ENCODE peak calls at places on chromosomes 3 and 15, in seven cellular contexts. W, R, L, Z, J, N and D are unnamed samples.

GRCh38 chr3:64003589-64003988 is 19.7 kb downstream of the PSMD6 start:
- DNase-seq in Z (no peak), J (no peak), R (no peak), N (no peak), W (no peak), L (no peak), D (no peak)

GRCh38 chr3:25096536-25096935 is 331.5 kb upstream of the RARB start:
- DNase-seq in L (no peak), W (no peak), R (no peak), J (no peak), Z (no peak), N (no peak), D (no peak)

GRCh38 chr15:43226436-43227305 is 5.9 kb upstream of the EPB42 start:
- DNase-seq in L (no peak), N (no peak), J (no peak), R (no peak), Z (no peak), W (no peak), D (no peak)

GRCh38 chr3:127233371-127233770 is 40.4 kb downstream of the PRR23E start:
- DNase-seq in L (no peak), R (no peak), Z (no peak), N (no peak), J (no peak), W (no peak), D (no peak)

GRCh38 chr15:83762367-83762766 is 108.4 kb downstream of the ADAMTSL3 start:
- DNase-seq in L (no peak), J (no peak), Z (no peak), W (no peak), N (no peak), R (no peak), D (no peak)

GRCh38 chr3:179082416-179082815 is 10.8 kb upstream of the ZMAT3 start:
- DNase-seq in R (no peak), Z (no peak), N (no peak), W (no peak), L (no peak), J (no peak), D (no peak)

GRCh38 chr3:32243519-32243918 is 5.0 kb downstream of the CMTM8 start:
- DNase-seq in N (no peak), Z (no peak), J (no peak), R (no peak), L (no peak), W (no peak), D (no peak)

GRCh38 chr15:89954541-89954940 is 41.8 kb upstream of the ARPIN start:
- DNase-seq in R (no peak), Z (no peak), L (no peak), N (no peak), J (no peak), W (no peak), D (no peak)

GRCh38 chr15:64640146-64640868 is 135.1 kb downstream of the RBPMS2 start:
- DNase-seq in L (no peak), J (no peak), Z (no peak), N (no peak), W (no peak), R (no peak), D (no peak)

GRCh38 chr15:60791216-60791615 is 312.3 kb upstream of the ICE2 start:
- DNase-seq in N (no peak), W (no peak), J (no peak), R (no peak), Z (no peak), L (no peak), D (no peak)

GRCh38 chr3:21902956-21903355 is 151.9 kb upstream of the ZNF385D start:
- DNase-seq in R (no peak), Z (no peak), N (no peak), J (no peak), W (no peak), L (no peak), D (no peak)

GRCh38 chr15:63985221-63986184 is 60.8 kb downstream of the DAPK2 start:
- DNase-seq in L (peak; percentile 26), W (no peak), N (no peak), Z (no peak), J (peak; percentile 51), R (no peak), D (no peak)

GRCh38 chr3:36992806-36993325 is at the start of gene EPM2AIP1:
- DNase-seq in W (no peak), L (no peak), N (no peak), R (no peak), J (no peak), Z (no peak), D (peak; percentile 98)

GRCh38 chr3:23385327-23385726 is 182.2 kb downstream of the UBE2E2 start:
- DNase-seq in L (peak; percentile 21), N (no peak), J (no peak), R (no peak), W (no peak), Z (no peak), D (no peak)

GRCh38 chr3:101810023-101810415 is 31.0 kb downstream of the NXPE3 start:
- DNase-seq in J (no peak), W (no peak), Z (no peak), L (no peak), R (no peak), N (no peak), D (no peak)

GRCh38 chr15:59203026-59203425 is 3.6 kb upstream of the LDHAL6B start:
- DNase-seq in Z (no peak), R (no peak), J (no peak), N (no peak), W (no peak), L (no peak), D (no peak)

GRCh38 chr15:79635897-79636596 is 203.9 kb downstream of the MINAR1 start:
- DNase-seq in N (no peak), W (no peak), L (no peak), R (no peak), Z (no peak), J (no peak), D (no peak)

GRCh38 chr3:128503164-128503651 is 10.2 kb upstream of the GATA2 start:
- DNase-seq in N (no peak), J (no peak), W (no peak), Z (no peak), L (no peak), R (no peak), D (no peak)

GRCh38 chr3:190370369-190370768 is 17.6 kb upstream of the CLDN16 start:
- DNase-seq in R (no peak), J (no peak), N (no peak), W (no peak), Z (no peak), L (no peak), D (no peak)

GRCh38 chr3:32815812-32816438 is 1.9 kb upstream of the TRIM71 start:
- DNase-seq in J (no peak), R (peak; percentile 3), Z (no peak), N (no peak), W (no peak), L (no peak), D (no peak)

GRCh38 chr15:50416920-50417319 is 7.3 kb upstream of the USP8 start:
- DNase-seq in R (no peak), J (no peak), L (no peak), W (no peak), N (no peak), Z (no peak), D (no peak)

GRCh38 chr3:126568776-126569342 is 10.1 kb upstream of the C3orf22 start:
- DNase-seq in N (no peak), J (no peak), R (no peak), W (no peak), L (no peak), Z (no peak), D (no peak)